ENCODE peak calls at places on chromosomes 4 and X, in seven cellular contexts. C is endothelial cell, J is cardiac fibroblast, S is AG10803, L is renal cortical epithelial cell, A is HT-29, V is type B pancreatic cell. N is an unnamed sample.

GRCh38 chrX:67692246-67692645 is 148.4 kb downstream of the AR start:
- DNase-seq in C (no peak), J (peak), S (peak), L (peak), A (no peak), V (no peak), N (no peak)

GRCh38 chrX:1535241-1536041 is 1.5 kb downstream of the P2RY8 start:
- DNase-seq in C (no peak), J (no peak), S (no peak), L (no peak), A (no peak), V (peak), N (no peak)

GRCh38 chrX:37871626-37872302 is 24.4 kb upstream of the DYNLT3 start:
- DNase-seq in C (no peak), J (peak), S (peak), L (peak), A (no peak), V (no peak), N (no peak)

GRCh38 chrX:40127052-40127451 is 29.3 kb upstream of the BCOR start:
- DNase-seq in C (no peak), J (no peak), S (no peak), L (no peak), A (no peak), V (no peak), N (no peak)

GRCh38 chrX:7191681-7192110 is 43.7 kb upstream of the PUDP start:
- DNase-seq in C (peak), J (no peak), S (no peak), L (no peak), A (no peak), V (no peak), N (no peak)

GRCh38 chr4:152951348-152951747 is 15.2 kb downstream of the FHDC1 start:
- DNase-seq in C (no peak), J (no peak), S (no peak), L (peak), A (peak), V (no peak), N (no peak)

GRCh38 chr4:39476181-39476873 is 17.5 kb downstream of the LIAS start:
- DNase-seq in C (no peak), J (no peak), S (no peak), L (no peak), A (no peak), V (no peak), N (no peak)

GRCh38 chr4:37865450-37865849 is 25.4 kb upstream of the TBC1D1 start:
- DNase-seq in C (no peak), J (peak), S (no peak), L (peak), A (no peak), V (no peak), N (no peak)

GRCh38 chr4:137156054-137156453 is 376.2 kb downstream of the PCDH18 start:
- DNase-seq in C (no peak), J (peak), S (peak), L (peak), A (no peak), V (no peak), N (no peak)

GRCh38 chr4:110175634-110176033 is 22.8 kb downstream of the ELOVL6 start:
- DNase-seq in C (no peak), J (no peak), S (no peak), L (no peak), A (no peak), V (no peak), N (no peak)

GRCh38 chr4:121696641-121697461 is at the start of gene ANXA5:
- DNase-seq in C (peak), J (peak), S (peak), L (peak), A (peak), V (peak), N (peak)

GRCh38 chr4:96916731-96917130 is 1076.8 kb downstream of the PDHA2 start:
- DNase-seq in C (no peak), J (no peak), S (no peak), L (no peak), A (no peak), V (no peak), N (no peak)

GRCh38 chrX:40383969-40384368 is 196.8 kb upstream of the ATP6AP2 start:
- DNase-seq in C (no peak), J (no peak), S (no peak), L (peak), A (no peak), V (no peak), N (no peak)

GRCh38 chr4:97558204-97558804 is 585.0 kb downstream of the STPG2 start:
- DNase-seq in C (no peak), J (no peak), S (no peak), L (no peak), A (no peak), V (no peak), N (no peak)

GRCh38 chrX:108439961-108440696 is 491 bp downstream of the COL4A5 start:
- DNase-seq in C (peak), J (peak), S (peak), L (no peak), A (no peak), V (no peak), N (no peak)

GRCh38 chr4:24910504-24910903 is 2.3 kb downstream of the CCDC149 start:
- DNase-seq in C (no peak), J (no peak), S (peak), L (no peak), A (no peak), V (no peak), N (no peak)

GRCh38 chrX:21756785-21757529 is 959 bp downstream of the SMPX start:
- DNase-seq in C (no peak), J (no peak), S (no peak), L (no peak), A (no peak), V (no peak), N (no peak)

N was measured in mucosa of descending colon.